ENCODE peak calls at places on chromosomes 16 and 17, in four cellular contexts. B is K562, E is SK-N-SH, K is GM12878. Q is an unnamed sample.

GRCh38 chr17:59754547-59754946 is 47.1 kb downstream of the VMP1 start:
- DNase-seq in B (peak; percentile 46), E (no peak), K (no peak), Q (no peak)

GRCh38 chr17:30368896-30369720 is 9.6 kb upstream of the CPD start:
- DNase-seq in B (no peak), E (no peak), K (no peak), Q (no peak)

GRCh38 chr17:61323696-61324539 is 75.7 kb upstream of the TBX2 start:
- DNase-seq in B (no peak), E (no peak), K (no peak), Q (no peak)

GRCh38 chr16:19804538-19805323 is 79.9 kb downstream of the GPRC5B start:
- DNase-seq in B (peak; percentile 9), E (no peak), K (no peak), Q (peak; percentile 55)

GRCh38 chr16:2996298-2996697 is 16.1 kb upstream of the PKMYT1 start:
- DNase-seq in B (no peak), E (no peak), K (no peak), Q (no peak)

GRCh38 chr17:63116967-63117366 is 150.9 kb downstream of the TANC2 start:
- DNase-seq in B (no peak), E (peak; percentile 83), K (no peak), Q (no peak)

GRCh38 chr17:72429066-72429638 is 308.3 kb downstream of the SOX9 start:
- DNase-seq in B (no peak), E (no peak), K (no peak), Q (no peak)

GRCh38 chr16:85490971-85491771 is 122.0 kb upstream of the GSE1 start:
- DNase-seq in B (peak; percentile 81), E (no peak), K (no peak), Q (peak; percentile 78)

GRCh38 chr16:15741207-15741871 is 91.3 kb downstream of the NDE1 start:
- DNase-seq in B (no peak), E (no peak), K (no peak), Q (no peak)

GRCh38 chr16:57316390-57317017 is 32.0 kb upstream of the PLLP start:
- DNase-seq in B (no peak), E (no peak), K (no peak), Q (no peak)

GRCh38 chr16:14356064-14356463 is 274.0 kb downstream of the PARN start:
- DNase-seq in B (no peak), E (no peak), K (no peak), Q (no peak)

GRCh38 chr16:85327731-85328664 is 215.7 kb upstream of the CIBAR2 start:
- DNase-seq in B (peak; percentile 96), E (no peak), K (no peak), Q (peak; percentile 92)

GRCh38 chr16:75620326-75621169 is 2.5 kb downstream of the ADAT1 start:
- DNase-seq in B (peak; percentile 73), E (no peak), K (no peak), Q (no peak)

GRCh38 chr17:81511800-81512559 is 619 bp downstream of the ACTG1 start:
- DNase-seq in B (no peak), E (no peak), K (no peak), Q (no peak)

GRCh38 chr16:54359086-54359485 is 72.5 kb upstream of the IRX3 start:
- DNase-seq in B (no peak), E (no peak), K (no peak), Q (no peak)

GRCh38 chr16:89383095-89384003 is 107.0 kb downstream of the ANKRD11 start:
- DNase-seq in B (peak; percentile 91), E (peak; percentile 89), K (no peak), Q (peak; percentile 45)

GRCh38 chr17:77254961-77255741 is 114.4 kb downstream of the SEC14L1 start:
- DNase-seq in B (no peak), E (peak; percentile 68), K (no peak), Q (no peak)

GRCh38 chr17:80846932-80847331 is 144.7 kb upstream of the CHMP6 start:
- DNase-seq in B (no peak), E (no peak), K (no peak), Q (no peak)

GRCh38 chr17:30600830-30601494 is 123.8 kb downstream of the GOSR1 start:
- DNase-seq in B (no peak), E (peak; percentile 55), K (no peak), Q (no peak)

GRCh38 chr16:82603784-82604411 is 22.9 kb upstream of the CDH13 start:
- DNase-seq in B (no peak), E (no peak), K (no peak), Q (peak; percentile 59)

GRCh38 chr16:10391339-10391738 is 5.5 kb downstream of the ATF7IP2 start:
- DNase-seq in B (no peak), E (no peak), K (no peak), Q (no peak)

GRCh38 chr16:79897444-79898146 is 297.1 kb upstream of the MAF start:
- DNase-seq in B (peak; percentile 74), E (no peak), K (no peak), Q (no peak)

GRCh38 chr17:14776791-14777190 is 475.9 kb downstream of the HS3ST3B1 start:
- DNase-seq in B (no peak), E (no peak), K (no peak), Q (no peak)

GRCh38 chr16:70665806-70666735 is 19.7 kb downstream of the IL34 start:
- DNase-seq in B (no peak), E (no peak), K (no peak), Q (no peak)

GRCh38 chr17:45745843-45746494 is 38.2 kb upstream of the CRHR1 start:
- DNase-seq in B (no peak), E (no peak), K (no peak), Q (no peak)

GRCh38 chr16:23132921-23133532 is 16.2 kb downstream of the USP31 start:
- DNase-seq in B (no peak), E (no peak), K (no peak), Q (no peak)

DNA sequence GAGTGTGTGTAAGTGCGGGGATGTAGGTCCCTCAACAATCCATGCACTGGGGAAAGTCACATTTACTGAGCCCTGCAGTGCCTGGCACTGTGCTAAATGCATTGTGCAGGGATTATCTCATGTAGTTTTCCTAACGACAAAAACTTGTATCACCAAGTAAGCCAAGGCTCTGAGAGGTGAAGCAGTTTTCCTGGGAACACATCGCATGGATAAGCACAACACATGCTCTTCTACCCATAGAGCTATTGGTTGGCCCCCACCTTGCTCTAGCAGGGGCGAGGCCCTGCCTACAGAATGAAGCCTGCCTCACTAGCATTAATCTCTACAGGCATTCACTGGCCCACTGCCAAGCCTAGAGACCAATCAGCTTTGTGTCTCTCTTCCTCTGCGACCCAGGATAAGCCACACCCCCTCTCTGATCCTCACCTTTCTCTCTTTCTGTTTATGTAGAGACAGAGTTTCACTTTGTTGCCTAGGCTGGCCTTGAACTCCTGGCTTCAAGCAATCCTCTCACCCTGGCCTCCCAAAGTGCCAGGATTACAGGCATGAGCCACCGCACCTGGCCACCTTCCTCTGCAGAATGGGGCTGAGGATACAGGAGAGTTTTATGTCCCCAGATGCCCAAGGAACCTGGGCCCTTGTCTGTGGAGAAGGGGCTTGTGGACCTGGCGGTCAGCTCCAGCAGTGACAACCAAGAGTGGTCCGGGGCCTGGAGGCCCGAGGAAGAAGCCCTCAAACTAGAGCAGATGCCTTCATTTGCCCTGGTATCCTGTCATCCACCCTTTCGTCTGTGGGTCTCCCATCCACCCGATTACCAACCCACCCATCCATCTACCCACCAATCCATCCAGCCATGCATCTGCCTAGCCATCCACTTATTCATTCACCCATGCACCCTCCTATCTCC is 12.8 kb downstream of the CDH16 start:
- DNase-seq in B (peak; percentile 96), E (peak; percentile 41), K (no peak), Q (peak; percentile 55)
- TF ChIP-seq USF1 in B (no peak), E (no peak), K (no peak), Q (no peak)

DNA sequence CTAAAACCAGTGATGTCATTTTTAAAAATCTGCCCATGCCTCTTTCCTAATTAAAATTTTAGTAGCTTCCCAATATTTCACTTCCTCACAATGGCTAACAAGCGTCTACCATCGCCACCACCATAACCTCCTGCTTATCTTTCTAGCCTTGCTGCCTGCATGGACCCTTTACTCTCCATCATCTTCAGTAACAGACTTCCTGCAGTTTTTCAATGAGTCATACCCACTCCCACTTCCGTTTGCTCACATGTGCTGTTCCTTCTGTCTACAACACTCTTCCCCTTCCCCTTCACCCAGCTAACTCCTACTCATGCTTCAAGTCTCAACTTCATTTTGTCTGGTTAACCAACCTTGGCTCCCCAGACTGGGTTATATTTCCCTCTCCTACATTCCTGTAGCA is 12.8 kb upstream of the SKAP1 start:
- DNase-seq in B (peak; percentile 79), E (no peak), K (no peak), Q (no peak)
- TF ChIP-seq USF1 in B (no peak), E (no peak), K (no peak), Q (no peak)

DNA sequence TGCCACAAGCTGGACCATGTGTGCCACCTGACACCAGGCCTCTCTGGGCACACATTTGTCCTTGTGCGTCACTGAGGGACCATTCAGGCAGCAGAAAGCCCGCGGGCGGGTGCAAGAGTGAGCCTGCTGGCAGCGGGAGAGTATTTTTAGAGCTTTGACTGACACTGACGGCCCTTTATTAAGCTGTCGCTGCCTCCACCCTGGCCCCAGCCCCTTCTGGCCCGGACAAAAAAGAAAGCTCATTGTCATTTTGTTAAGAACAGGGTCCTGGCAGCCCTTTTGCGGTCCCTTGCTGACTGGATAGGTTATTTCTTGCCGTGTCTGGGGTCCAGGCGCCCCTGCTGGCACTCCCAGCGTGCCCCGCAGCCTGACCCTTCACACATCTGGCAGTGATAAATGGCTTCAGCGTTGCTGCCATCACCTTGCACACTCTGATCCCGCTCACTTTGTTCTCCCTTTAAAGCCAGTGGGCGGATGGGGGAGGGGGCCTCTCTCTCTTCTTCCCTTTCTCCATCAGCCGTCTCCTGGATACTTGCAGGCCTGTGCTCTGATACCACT is 78.4 kb upstream of the NKD1 start:
- DNase-seq in B (no peak), E (no peak), K (no peak), Q (no peak)
- TF ChIP-seq USF1 in B (no peak), E (no peak), K (no peak), Q (no peak)

GRCh38 chr17:38336838-38337237 is 6.9 kb downstream of the GPR179 start:
- DNase-seq in B (no peak), E (no peak), K (no peak), Q (no peak)

GRCh38 chr17:38332735-38333134 is 11.0 kb downstream of the GPR179 start:
- DNase-seq in B (no peak), E (no peak), K (no peak), Q (no peak)

GRCh38 chr17:38338053-38338452 is 5.7 kb downstream of the GPR179 start:
- DNase-seq in B (no peak), E (no peak), K (no peak), Q (no peak)

GRCh38 chr17:38333635-38334295 is 10.0 kb downstream of the GPR179 start:
- DNase-seq in B (peak; percentile 74), E (peak; percentile 78), K (no peak), Q (peak; percentile 96)

DNA sequence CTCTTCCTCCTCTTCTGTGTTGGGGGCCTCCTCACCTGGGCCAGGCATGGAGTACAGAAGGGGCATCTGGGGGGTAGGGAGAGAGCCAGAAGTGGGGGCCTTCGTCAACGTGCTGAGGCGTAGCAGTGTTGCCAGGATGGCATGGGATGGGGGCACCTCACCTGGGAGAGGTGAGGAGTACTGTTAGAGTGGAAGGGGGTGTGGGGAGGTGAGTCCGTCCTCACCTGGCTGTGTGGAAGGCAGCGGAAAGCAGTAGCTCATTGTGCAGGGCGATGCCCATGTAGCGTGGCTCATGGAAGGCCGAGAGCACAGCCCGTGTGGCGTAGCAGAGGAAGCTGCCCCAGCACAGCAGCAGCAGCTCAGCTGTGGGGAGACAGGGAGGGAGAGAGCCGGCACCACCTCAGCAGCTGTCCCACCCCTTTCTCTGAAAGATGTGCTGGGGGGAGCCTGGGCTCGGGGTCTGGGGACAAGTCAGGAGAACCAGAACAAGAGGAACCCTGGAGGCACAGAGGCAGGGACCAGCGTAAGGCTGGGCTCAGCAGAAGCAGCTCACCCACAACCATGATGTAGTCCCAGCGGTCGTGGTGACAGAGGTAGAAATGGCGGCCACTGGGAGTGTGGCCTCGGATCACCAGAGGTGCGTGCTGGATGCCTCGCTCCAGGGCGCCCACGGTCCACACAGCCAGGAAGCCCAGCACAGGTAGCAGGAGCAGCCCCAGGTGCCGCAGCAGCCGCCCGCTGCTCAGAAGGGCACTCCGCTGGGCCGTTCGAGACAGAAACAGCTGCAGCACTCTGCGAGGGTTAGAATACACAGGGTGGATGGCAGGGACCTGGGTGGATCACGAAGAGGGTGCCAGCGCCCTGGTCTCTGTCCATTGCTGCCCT is 9.0 kb downstream of the GPR179 start:
- DNase-seq in B (no peak), E (peak; percentile 14), K (no peak), Q (no peak)
- TF ChIP-seq USF1 in B (no peak), E (no peak), K (no peak), Q (no peak)

Q was measured in WTC11.